ENCODE peak calls at places on chromosomes 11 and 22, in seven cellular contexts. O, Q, S, X, B, Z and J are unnamed samples.

GRCh38 chr11:111538407-111539114 is 2.0 kb upstream of the LAYN start:
- DNase-seq in S (peak), Z (peak), Q (no peak), X (no peak), B (no peak), O (no peak), J (no peak)

GRCh38 chr11:117145393-117145761 is 1.3 kb downstream of the PAFAH1B2 start:
- DNase-seq in S (peak), Z (peak), O (no peak), B (no peak), X (no peak), Q (peak), J (no peak)

GRCh38 chr22:45284705-45285305 is at the start of gene UPK3A:
- DNase-seq in B (peak), Q (no peak), Z (no peak), O (peak), X (peak), S (no peak), J (peak)

GRCh38 chr11:107898270-107898669 is 30.0 kb upstream of the RAB39A start:
- DNase-seq in O (no peak), X (no peak), S (peak), Q (peak), Z (peak), B (no peak), J (no peak)

GRCh38 chr22:31625661-31626426 is 36.2 kb downstream of the PISD start:
- DNase-seq in S (no peak), Z (no peak), Q (peak), B (peak), X (no peak), O (peak), J (peak)

GRCh38 chr22:44102856-44103255 is 77.9 kb upstream of the PARVG start:
- DNase-seq in O (no peak), S (no peak), Z (no peak), Q (no peak), B (no peak), X (no peak), J (no peak)

GRCh38 chr22:49964136-49964492 is 3.5 kb downstream of the PIM3 start:
- DNase-seq in Q (no peak), O (no peak), S (no peak), B (no peak), X (no peak), Z (no peak), J (no peak)

GRCh38 chr11:32713496-32713895 is 81.0 kb downstream of the CCDC73 start:
- DNase-seq in B (no peak), S (peak), Z (no peak), O (no peak), Q (peak), X (no peak), J (no peak)

GRCh38 chr11:76801205-76801604 is 18.0 kb downstream of the TSKU start:
- DNase-seq in X (no peak), S (no peak), Q (no peak), B (no peak), Z (no peak), O (no peak), J (no peak)

GRCh38 chr11:103069367-103069766 is 22.6 kb downstream of the DCUN1D5 start:
- DNase-seq in X (no peak), O (no peak), S (no peak), Z (no peak), B (no peak), Q (no peak), J (no peak)

GRCh38 chr11:110125632-110126031 is 32.4 kb downstream of the ZC3H12C start:
- DNase-seq in O (no peak), X (no peak), Q (peak), S (no peak), B (no peak), Z (peak), J (no peak)

GRCh38 chr11:6646631-6647281 is 8.9 kb downstream of the DCHS1 start:
- DNase-seq in Z (no peak), S (peak), X (no peak), O (no peak), B (peak), Q (peak), J (no peak)

GRCh38 chr11:106344392-106344791 is 266.9 kb downstream of the AASDHPPT start:
- DNase-seq in Z (no peak), O (no peak), Q (peak), S (no peak), B (no peak), X (no peak), J (no peak)

GRCh38 chr22:37498289-37498909 is 12.2 kb upstream of the MFNG start:
- DNase-seq in B (no peak), S (peak), Z (no peak), O (peak), Q (no peak), X (peak), J (peak)

GRCh38 chr22:35995772-35996171 is 32.9 kb downstream of the RBFOX2 start:
- DNase-seq in S (no peak), O (no peak), X (no peak), Q (peak), B (peak), Z (peak), J (peak)

GRCh38 chr11:34145847-34146381 is 40.5 kb downstream of the NAT10 start:
- DNase-seq in B (no peak), Z (no peak), O (no peak), S (peak), X (no peak), Q (no peak), J (no peak)

GRCh38 chr11:66529069-66529468 is 16.8 kb downstream of the ZDHHC24 start:
- DNase-seq in S (no peak), B (no peak), O (no peak), X (no peak), Q (no peak), Z (no peak), J (no peak)

GRCh38 chr22:31144223-31144622 is 3.9 kb upstream of the PLA2G3 start:
- DNase-seq in X (no peak), Q (peak), O (no peak), B (no peak), S (no peak), Z (peak), J (no peak)

GRCh38 chr22:44648821-44649566 is 53.0 kb upstream of the PRR5 start:
- DNase-seq in Z (peak), S (no peak), O (no peak), B (no peak), Q (peak), X (no peak), J (no peak)

GRCh38 chr22:27115816-27116256 is 458.4 kb downstream of the MIAT start:
- DNase-seq in S (no peak), X (no peak), B (no peak), Q (peak), O (no peak), Z (peak), J (no peak)

GRCh38 chr11:72624496-72625201 is 49.6 kb downstream of the PDE2A start:
- DNase-seq in B (peak), Q (no peak), S (no peak), Z (no peak), O (no peak), X (no peak), J (no peak)

GRCh38 chr11:108895579-108896480 is 231.0 kb downstream of the DDX10 start:
- DNase-seq in B (no peak), X (no peak), S (no peak), Q (peak), O (no peak), Z (peak), J (no peak)

GRCh38 chr11:66938582-66939135 is 19.5 kb downstream of the PC start:
- DNase-seq in B (no peak), X (no peak), S (no peak), Z (no peak), O (no peak), Q (no peak), J (no peak)

GRCh38 chr11:112087212-112087611 is 539 bp downstream of the SDHD start:
- DNase-seq in X (no peak), S (no peak), O (no peak), Q (no peak), Z (peak), B (no peak), J (no peak)

GRCh38 chr22:43811777-43812148 is 342 bp downstream of the EFCAB6 start:
- DNase-seq in B (no peak), Q (peak), S (no peak), X (peak), O (no peak), Z (peak), J (no peak)

GRCh38 chr11:128790200-128790599 is 76.9 kb downstream of the KCNJ1 start:
- DNase-seq in O (peak), Z (no peak), Q (peak), X (no peak), S (no peak), B (peak), J (peak)

GRCh38 chr22:45832959-45833580 is 143.9 kb downstream of the WNT7B start:
- DNase-seq in Q (no peak), S (no peak), Z (peak), O (no peak), B (no peak), X (no peak), J (no peak)

GRCh38 chr11:1906146-1906545 is 13.4 kb upstream of the TNNT3 start:
- DNase-seq in X (no peak), B (no peak), Q (peak), O (no peak), Z (no peak), S (no peak), J (no peak)

GRCh38 chr11:45384711-45385241 is 98.6 kb upstream of the SYT13 start:
- DNase-seq in B (no peak), Q (no peak), S (no peak), X (no peak), Z (no peak), O (peak), J (no peak)

GRCh38 chr11:105763594-105763993 is 153.7 kb downstream of the GRIA4 start:
- DNase-seq in B (no peak), X (no peak), Q (no peak), O (no peak), Z (no peak), S (no peak), J (no peak)

GRCh38 chr11:130726234-130726559 is 190.1 kb downstream of the SNX19 start:
- DNase-seq in O (no peak), X (no peak), S (no peak), Q (peak), Z (peak), B (peak), J (no peak)

DNA sequence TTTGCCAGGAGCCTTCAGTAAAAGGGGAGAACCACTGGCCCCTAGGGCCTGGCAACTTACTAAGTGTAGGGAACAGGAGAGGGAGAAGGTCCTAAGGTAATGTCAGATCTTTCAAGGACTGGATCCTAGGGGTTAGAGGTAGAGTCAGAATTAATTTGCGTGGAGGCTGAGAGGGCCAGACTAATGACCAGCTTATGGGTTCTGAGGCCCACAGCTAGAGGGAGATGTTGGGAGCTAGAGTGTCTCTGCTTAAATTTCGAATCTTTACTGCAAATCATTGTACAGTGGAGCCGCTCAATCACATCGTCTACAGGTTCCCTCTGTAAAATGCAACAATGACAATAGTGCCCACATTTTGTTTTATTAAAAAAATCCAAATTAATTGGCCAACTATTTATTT is 31.4 kb downstream of the CLMP start:
- DNase-seq in Q (no peak), O (no peak), B (no peak), S (no peak), Z (no peak), X (no peak), J (no peak)
- TF ChIP-seq CTCF in Q (peak), O (no peak), B (no peak), S (peak), Z (peak), X (no peak), J (no peak)

GRCh38 chr11:79206951-79207350 is 233.9 kb downstream of the TENM4 start:
- DNase-seq in O (no peak), Q (no peak), B (no peak), S (no peak), Z (no peak), X (no peak), J (no peak)
- TF ChIP-seq CTCF in O (no peak), Q (no peak), B (no peak), S (no peak), Z (no peak), X (no peak), J (no peak)

GRCh38 chr11:90113541-90113940 is 20.9 kb upstream of the NAALAD2 start:
- DNase-seq in B (no peak), S (no peak), X (no peak), Q (peak), Z (no peak), O (no peak), J (no peak)
- TF ChIP-seq CTCF in B (peak), S (peak), X (no peak), Q (peak), Z (peak), O (peak), J (peak)

DNA sequence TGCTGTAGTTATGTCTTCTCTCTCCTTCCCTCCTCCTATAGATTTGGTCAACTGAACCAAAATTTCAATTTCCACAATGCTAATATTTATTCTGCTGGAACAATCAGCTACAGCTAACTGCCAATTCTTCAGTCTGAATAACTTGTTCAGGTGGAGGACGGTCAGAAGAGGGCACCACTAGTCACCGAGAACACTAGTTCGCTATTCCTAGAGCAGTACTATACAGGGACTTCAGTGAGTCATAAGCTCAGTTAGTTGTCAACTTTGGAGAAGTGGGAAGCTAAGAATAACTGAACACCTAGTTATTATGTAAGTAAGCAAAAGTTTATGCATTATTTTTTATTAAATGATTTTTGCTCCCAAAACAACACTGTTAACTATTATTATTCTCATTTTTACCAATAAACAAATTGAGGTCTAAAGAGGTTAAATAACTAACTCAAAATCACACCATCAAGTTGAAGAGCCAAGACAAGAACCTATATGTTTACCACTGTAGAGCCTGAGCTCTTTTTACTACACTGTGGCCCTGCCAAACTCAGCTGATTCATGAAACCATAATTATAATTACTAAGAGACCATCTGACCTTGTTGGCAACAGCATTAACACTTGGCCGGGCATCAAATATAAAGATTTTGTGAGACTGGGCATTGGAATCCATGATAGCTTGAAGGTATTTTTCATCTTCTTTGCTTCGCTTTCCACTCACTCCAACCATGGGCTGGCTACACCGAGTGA is 59.0 kb downstream of the CEP57 start:
- DNase-seq in B (peak), O (peak), X (no peak), S (peak), Q (peak), Z (peak), J (peak)
- TF ChIP-seq CTCF in B (peak), O (peak), X (peak), S (peak), Q (peak), Z (peak), J (peak)